ENCODE peak calls at places on chromosomes 6 and 20, in nine cellular contexts. G, O, S, V, Q, W, M, B and Y are unnamed samples.

GRCh38 chr20:8209061-8209460 is 77.0 kb downstream of the PLCB1 start:
- DNase-seq in W (no peak), M (no peak), Q (no peak), O (no peak), V (no peak), B (no peak), S (no peak), G (no peak), Y (no peak)

GRCh38 chr6:150543178-150543577 is 56.5 kb upstream of the PLEKHG1 start:
- DNase-seq in B (no peak), M (no peak), S (no peak), V (no peak), Q (no peak), O (no peak), G (no peak), W (no peak), Y (no peak)

GRCh38 chr6:150641398-150642139 is 41.9 kb downstream of the PLEKHG1 start:
- DNase-seq in O (no peak), M (no peak), B (no peak), S (no peak), G (no peak), W (no peak), V (no peak), Q (no peak), Y (no peak)

GRCh38 chr20:3221398-3222226 is 12.3 kb downstream of the ITPA start:
- DNase-seq in M (no peak), G (no peak), Q (no peak), O (no peak), V (no peak), W (no peak), B (no peak), S (peak), Y (no peak)

GRCh38 chr20:34515484-34516037 is 661 bp upstream of the DYNLRB1 start:
- DNase-seq in O (peak), G (peak), S (peak), M (peak), V (peak), Q (no peak), B (peak), W (peak), Y (no peak)

GRCh38 chr6:105909084-105909483 is 177.1 kb upstream of the PRDM1 start:
- DNase-seq in B (no peak), M (no peak), V (no peak), Q (no peak), W (no peak), G (no peak), O (no peak), S (no peak), Y (no peak)

GRCh38 chr6:83505376-83505775 is 7.0 kb upstream of the PRSS35 start:
- DNase-seq in G (no peak), B (no peak), V (no peak), W (no peak), O (no peak), Q (no peak), M (no peak), S (no peak), Y (no peak)

GRCh38 chr6:16324184-16324583 is 85.8 kb downstream of the GMPR start:
- DNase-seq in G (no peak), O (no peak), M (no peak), S (no peak), B (no peak), V (no peak), W (no peak), Q (no peak), Y (no peak)

GRCh38 chr20:50399003-50399916 is 110.9 kb upstream of the PTPN1 start:
- DNase-seq in G (no peak), M (peak), B (no peak), Q (no peak), W (peak), S (peak), O (no peak), V (no peak), Y (no peak)

GRCh38 chr6:82270791-82271392 is 23.3 kb upstream of the IBTK start:
- DNase-seq in M (no peak), Q (no peak), G (no peak), S (no peak), V (no peak), B (no peak), O (no peak), W (no peak), Y (no peak)

GRCh38 chr6:44284867-44285266 is 14.6 kb downstream of the TMEM151B start:
- DNase-seq in V (no peak), M (no peak), Q (no peak), B (no peak), G (no peak), O (no peak), W (no peak), S (no peak), Y (no peak)

GRCh38 chr6:44285552-44286284 is 15.5 kb downstream of the TMEM151B start:
- DNase-seq in G (no peak), W (no peak), V (peak), B (peak), O (no peak), M (no peak), Q (no peak), S (no peak), Y (no peak)

GRCh38 chr6:44286285-44286565 is 16.0 kb downstream of the TMEM151B start:
- DNase-seq in G (no peak), O (no peak), M (no peak), V (no peak), W (no peak), S (no peak), Q (no peak), B (no peak), Y (no peak)

GRCh38 chr6:44284119-44284518 is 13.9 kb downstream of the TMEM151B start:
- DNase-seq in S (no peak), G (no peak), W (no peak), O (no peak), B (no peak), V (no peak), M (no peak), Q (no peak), Y (no peak)

GRCh38 chr6:44286747-44287146 is 16.5 kb downstream of the TMEM151B start:
- DNase-seq in S (no peak), M (no peak), V (no peak), W (no peak), Q (no peak), G (no peak), O (no peak), B (no peak), Y (no peak)
- TF ChIP-seq CTCF in S (no peak), M (no peak), V (no peak), W (no peak), Q (no peak), G (no peak), O (no peak), B (no peak), Y (no peak)

DNA sequence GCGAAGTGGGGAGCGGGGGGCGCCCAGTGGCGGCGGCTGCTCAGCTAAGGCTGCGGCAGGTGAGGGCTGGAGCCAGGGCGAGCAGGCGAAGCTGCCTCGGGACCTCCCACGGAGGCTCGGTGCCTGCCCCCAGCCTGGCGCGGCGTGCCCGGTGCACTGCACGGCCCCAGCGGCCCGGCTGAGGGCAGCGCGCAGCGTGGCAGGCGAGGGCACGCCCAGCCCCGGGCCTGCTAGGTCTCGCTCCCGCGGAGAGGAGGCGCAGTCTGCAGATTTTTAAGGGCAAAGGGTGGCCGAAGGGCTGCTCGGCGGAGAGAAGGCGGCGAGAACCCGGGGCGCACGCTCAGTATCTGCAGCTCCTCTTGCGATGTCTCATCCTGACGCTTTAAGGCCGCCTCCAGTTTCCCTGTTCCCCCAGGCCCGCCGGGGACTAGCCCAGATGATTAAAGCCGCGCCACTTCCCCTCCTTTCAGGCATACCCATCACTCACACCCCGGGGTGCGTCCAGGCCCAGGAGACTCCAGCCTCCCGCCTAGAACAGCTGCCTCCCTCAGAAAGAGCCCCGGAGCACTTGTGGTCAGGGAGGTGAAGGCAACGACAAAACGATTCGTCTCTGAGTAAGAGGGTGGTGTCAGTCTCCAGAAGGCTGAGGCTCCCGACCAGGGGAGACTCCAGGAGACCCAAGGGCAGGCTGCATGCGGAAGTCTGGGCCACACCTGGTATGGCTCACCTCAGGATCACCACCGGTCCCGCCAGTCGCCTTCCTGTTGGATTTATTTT is at the start of gene FERMT1:
- DNase-seq in S (peak), B (peak), O (peak), Q (no peak), M (peak), V (peak), G (peak), W (peak), Y (no peak)
- TF ChIP-seq CTCF in S (no peak), B (no peak), O (no peak), Q (peak), M (no peak), V (peak), G (no peak), W (no peak), Y (peak)

DNA sequence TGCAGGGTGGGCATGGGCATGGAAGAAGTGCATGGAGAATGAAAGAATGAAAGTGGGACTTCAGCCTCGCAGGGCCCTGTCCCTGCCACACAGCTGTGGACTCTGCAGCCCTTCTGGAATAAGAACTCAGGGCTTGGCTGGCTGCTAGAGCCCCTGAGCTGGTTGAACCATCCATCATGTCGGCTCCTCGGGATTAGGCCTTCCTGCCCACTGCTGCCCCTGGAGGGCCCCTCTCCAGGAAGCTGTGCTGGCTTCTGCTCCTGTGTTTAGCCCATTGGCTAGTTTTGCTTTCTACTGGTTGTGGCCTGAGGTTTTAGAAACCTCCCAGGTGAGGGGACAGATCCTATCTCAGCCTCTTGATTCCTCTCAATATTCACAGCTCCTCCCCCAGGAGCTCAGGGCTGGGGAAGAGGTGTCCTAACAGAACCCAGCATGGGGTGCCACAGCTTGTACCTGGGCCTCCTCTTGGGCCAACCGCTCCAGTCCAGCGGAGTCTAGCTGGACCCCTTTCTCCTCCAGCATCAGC is 7.9 kb downstream of the AARS2 start:
- DNase-seq in V (peak), O (no peak), B (no peak), Q (no peak), S (no peak), W (no peak), G (no peak), M (no peak), Y (no peak)
- TF ChIP-seq CTCF in V (no peak), O (no peak), B (no peak), Q (no peak), S (no peak), W (no peak), G (no peak), M (no peak), Y (no peak)

DNA sequence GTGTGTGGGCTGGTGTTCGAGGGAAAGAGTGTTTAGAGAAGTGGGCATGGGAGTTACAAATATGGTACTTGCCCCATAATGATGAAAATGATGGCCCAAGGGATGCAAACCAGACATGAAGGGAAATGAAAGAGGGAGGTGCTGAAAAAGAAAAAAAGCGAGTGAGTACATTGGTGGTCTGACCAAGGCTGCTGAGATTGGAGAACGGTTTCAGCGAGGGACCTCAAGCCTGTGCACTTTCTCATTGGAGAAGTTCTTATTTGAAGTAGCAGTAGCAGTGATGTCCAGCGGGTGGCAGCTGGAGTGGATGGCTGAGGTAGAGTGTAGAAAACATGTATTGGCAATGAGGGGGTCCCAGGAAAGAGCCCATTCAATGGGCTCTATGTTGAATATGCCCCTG is 54.8 kb downstream of the TNFAIP3 start:
- DNase-seq in O (peak), B (peak), M (no peak), W (no peak), G (no peak), V (no peak), S (no peak), Q (no peak), Y (no peak)
- TF ChIP-seq CTCF in O (peak), B (no peak), M (no peak), W (no peak), G (no peak), V (peak), S (no peak), Q (no peak), Y (no peak)

GRCh38 chr6:89081423-89082322 is 1.1 kb downstream of the PNRC1 start:
- DNase-seq in V (peak), W (peak), M (peak), Q (peak), O (peak), G (peak), S (peak), B (peak), Y (peak)
- TF ChIP-seq CTCF in V (no peak), W (no peak), M (no peak), Q (no peak), O (no peak), G (no peak), S (no peak), B (no peak), Y (peak)

DNA sequence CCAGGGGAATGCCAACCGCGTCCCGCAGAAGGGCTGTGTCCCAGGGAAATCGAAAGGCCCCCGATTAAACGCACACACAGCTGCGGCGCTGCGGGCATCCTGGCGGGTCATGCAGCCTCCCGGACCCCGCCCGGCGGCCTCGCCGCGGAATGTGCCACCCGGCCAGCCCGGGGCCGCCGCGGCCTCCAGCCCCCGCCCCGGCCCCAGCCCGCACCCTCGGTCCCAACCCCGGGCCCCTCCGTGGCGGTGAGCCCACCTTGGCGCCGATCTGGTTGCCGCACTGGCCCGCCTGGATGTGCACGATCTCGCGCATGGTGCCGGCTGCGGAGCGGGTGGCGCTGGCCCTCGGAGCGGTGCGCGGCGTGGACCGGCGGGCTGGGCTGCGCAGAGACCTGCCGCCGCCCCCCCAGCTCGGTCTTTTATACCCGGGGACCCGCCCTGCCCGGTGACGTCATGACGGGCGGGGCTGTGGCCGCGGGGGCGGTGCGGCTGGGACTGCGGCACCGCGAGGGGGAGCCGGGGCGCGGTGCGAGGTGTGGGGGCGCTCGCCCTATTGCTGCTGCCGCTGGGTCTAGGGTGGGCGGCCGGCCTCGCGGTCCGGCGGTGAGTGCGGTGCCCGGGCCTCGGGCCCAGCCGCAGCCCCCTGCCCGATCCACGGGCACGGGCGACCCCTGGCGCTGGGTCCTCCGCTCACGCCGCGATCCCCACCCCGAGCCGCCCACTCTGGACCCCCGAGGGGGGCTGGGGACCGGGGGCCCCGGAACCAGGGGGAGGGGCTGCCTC is at the start of gene TUBB2A:
- DNase-seq in G (peak), B (peak), V (peak), S (peak), M (peak), O (peak), W (peak), Q (no peak), Y (no peak)
- TF ChIP-seq CTCF in G (peak), B (no peak), V (peak), S (peak), M (peak), O (peak), W (peak), Q (no peak), Y (peak)

DNA sequence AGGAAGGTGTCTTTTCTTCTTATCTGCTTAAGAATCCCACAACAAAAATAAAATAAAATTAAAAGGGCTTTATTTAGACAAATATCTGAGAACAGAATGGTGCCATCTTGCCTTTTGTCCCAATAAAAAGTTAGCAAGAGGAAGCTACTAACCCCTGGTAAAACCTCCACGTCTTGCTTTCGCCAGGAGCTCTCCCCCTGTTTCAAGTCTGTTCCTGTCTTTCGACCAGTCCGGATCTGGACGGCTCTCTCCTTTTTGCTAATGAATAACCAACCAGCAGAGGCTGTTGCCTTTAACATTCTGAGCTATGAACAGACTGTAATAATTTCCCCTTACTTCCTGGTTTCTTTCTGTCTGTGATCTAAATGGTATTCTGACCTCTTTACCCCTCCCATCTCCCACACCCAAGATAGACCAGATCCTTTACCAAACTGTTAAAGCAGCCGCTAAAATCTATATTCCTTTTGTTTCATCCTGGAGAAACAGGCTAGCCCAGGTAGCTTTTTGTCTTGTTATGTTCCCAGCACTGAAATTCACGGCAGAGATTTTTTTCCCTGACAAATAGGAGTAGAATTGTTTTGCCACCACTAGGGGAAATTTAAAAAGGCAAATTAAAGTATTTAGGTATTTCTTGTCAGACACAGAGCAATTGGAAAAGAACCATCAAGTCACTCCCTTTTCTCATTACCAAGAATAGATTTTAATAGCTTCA is at the start of gene FRK:
- DNase-seq in B (no peak), M (no peak), W (no peak), Q (no peak), V (no peak), G (no peak), O (no peak), S (peak), Y (no peak)
- TF ChIP-seq CTCF in B (no peak), M (no peak), W (peak), Q (peak), V (peak), G (no peak), O (no peak), S (peak), Y (peak)